ENCODE peak calls at places on chromosomes 13 and 19, in six cellular contexts. One of them, this sample, is unnamed.

GRCh38 chr19:10965398-10965797 is 4.6 kb downstream of the SMARCA4 start:
- DNase-seq in thoracic aorta: no peak
- DNase-seq in Caco-2: no peak
- DNase-seq in upper lobe of right lung: no peak
- DNase-seq in cardiac muscle cell: no peak
- DNase-seq in tibial artery: no peak
- DNase-seq in this sample: no peak

GRCh38 chr19:48170817-48171347 is 402 bp downstream of the ZSWIM9 start:
- DNase-seq in thoracic aorta: no peak
- DNase-seq in tibial artery: no peak
- DNase-seq in upper lobe of right lung: no peak
- DNase-seq in Caco-2: no peak
- DNase-seq in cardiac muscle cell: no peak
- DNase-seq in this sample: no peak

GRCh38 chr13:52652980-52653303 is 306 bp downstream of the SUGT1 start:
- DNase-seq in upper lobe of right lung: no peak
- DNase-seq in tibial artery: no peak
- DNase-seq in thoracic aorta: peak; percentile 4
- DNase-seq in cardiac muscle cell: no peak
- DNase-seq in Caco-2: no peak
- DNase-seq in this sample: no peak

GRCh38 chr19:4379383-4380253 is 20.7 kb downstream of the SH3GL1 start:
- DNase-seq in Caco-2: no peak
- DNase-seq in tibial artery: peak; percentile 55
- DNase-seq in upper lobe of right lung: peak; percentile 88
- DNase-seq in thoracic aorta: no peak
- DNase-seq in cardiac muscle cell: peak; percentile 63
- DNase-seq in this sample: peak; percentile 81

GRCh38 chr19:55160128-55160985 is 2.8 kb upstream of the TNNI3 start:
- DNase-seq in tibial artery: peak; percentile 78
- DNase-seq in thoracic aorta: peak; percentile 55
- DNase-seq in Caco-2: peak; percentile 97
- DNase-seq in cardiac muscle cell: peak; percentile 89
- DNase-seq in upper lobe of right lung: peak; percentile 95
- DNase-seq in this sample: peak; percentile 94

GRCh38 chr13:91308299-91308698 is 39.2 kb upstream of the MIR17HG start:
- DNase-seq in Caco-2: no peak
- DNase-seq in upper lobe of right lung: no peak
- DNase-seq in tibial artery: no peak
- DNase-seq in cardiac muscle cell: no peak
- DNase-seq in thoracic aorta: no peak
- DNase-seq in this sample: no peak

GRCh38 chr19:37809366-37809765 is 30.0 kb upstream of the ZNF573 start:
- DNase-seq in Caco-2: no peak
- DNase-seq in upper lobe of right lung: no peak
- DNase-seq in cardiac muscle cell: no peak
- DNase-seq in thoracic aorta: no peak
- DNase-seq in tibial artery: no peak
- DNase-seq in this sample: no peak

GRCh38 chr13:36998624-36999041 is 507 bp downstream of the ALG5 start:
- DNase-seq in cardiac muscle cell: peak; percentile 8
- DNase-seq in thoracic aorta: no peak
- DNase-seq in upper lobe of right lung: peak; percentile 69
- DNase-seq in Caco-2: peak; percentile 44
- DNase-seq in tibial artery: peak; percentile 69
- DNase-seq in this sample: peak; percentile 49

GRCh38 chr13:69324109-69324886 is 783.3 kb upstream of the ATXN8OS start:
- DNase-seq in upper lobe of right lung: no peak
- DNase-seq in tibial artery: no peak
- DNase-seq in cardiac muscle cell: no peak
- DNase-seq in Caco-2: no peak
- DNase-seq in thoracic aorta: no peak
- DNase-seq in this sample: no peak

GRCh38 chr13:69485991-69486592 is 621.5 kb upstream of the ATXN8OS start:
- DNase-seq in cardiac muscle cell: no peak
- DNase-seq in thoracic aorta: no peak
- DNase-seq in Caco-2: no peak
- DNase-seq in tibial artery: no peak
- DNase-seq in upper lobe of right lung: no peak
- DNase-seq in this sample: no peak

GRCh38 chr13:45918597-45918996 is 67.0 kb upstream of the SIAH3 start:
- DNase-seq in thoracic aorta: no peak
- DNase-seq in upper lobe of right lung: no peak
- DNase-seq in tibial artery: no peak
- DNase-seq in cardiac muscle cell: no peak
- DNase-seq in Caco-2: no peak
- DNase-seq in this sample: no peak

GRCh38 chr13:67156718-67157049 is 73.5 kb downstream of the PCDH9 start:
- DNase-seq in cardiac muscle cell: no peak
- DNase-seq in Caco-2: no peak
- DNase-seq in upper lobe of right lung: no peak
- DNase-seq in tibial artery: no peak
- DNase-seq in thoracic aorta: no peak
- DNase-seq in this sample: peak; percentile 25

GRCh38 chr19:14554382-14554812 is 17.5 kb downstream of the NDUFB7 start:
- DNase-seq in Caco-2: no peak
- DNase-seq in upper lobe of right lung: no peak
- DNase-seq in cardiac muscle cell: no peak
- DNase-seq in thoracic aorta: no peak
- DNase-seq in tibial artery: no peak
- DNase-seq in this sample: no peak

GRCh38 chr13:71374471-71375041 is 492.4 kb downstream of the DACH1 start:
- DNase-seq in Caco-2: no peak
- DNase-seq in upper lobe of right lung: no peak
- DNase-seq in cardiac muscle cell: peak; percentile 4
- DNase-seq in tibial artery: no peak
- DNase-seq in thoracic aorta: no peak
- DNase-seq in this sample: no peak

GRCh38 chr13:52991344-52992020 is 37.1 kb upstream of the OLFM4 start:
- DNase-seq in thoracic aorta: no peak
- DNase-seq in cardiac muscle cell: no peak
- DNase-seq in Caco-2: no peak
- DNase-seq in tibial artery: no peak
- DNase-seq in upper lobe of right lung: no peak
- DNase-seq in this sample: no peak

GRCh38 chr19:47331931-47332547 is at the start of gene C5AR2:
- DNase-seq in Caco-2: no peak
- DNase-seq in upper lobe of right lung: no peak
- DNase-seq in thoracic aorta: no peak
- DNase-seq in tibial artery: no peak
- DNase-seq in cardiac muscle cell: no peak
- DNase-seq in this sample: no peak

GRCh38 chr13:89115307-89115706 is 1444.1 kb downstream of the SLITRK5 start:
- DNase-seq in Caco-2: no peak
- DNase-seq in tibial artery: no peak
- DNase-seq in upper lobe of right lung: no peak
- DNase-seq in cardiac muscle cell: no peak
- DNase-seq in thoracic aorta: no peak
- DNase-seq in this sample: no peak

GRCh38 chr13:83752141-83752540 is 130.1 kb downstream of the SLITRK1 start:
- DNase-seq in cardiac muscle cell: peak; percentile 64
- DNase-seq in Caco-2: peak; percentile 17
- DNase-seq in upper lobe of right lung: no peak
- DNase-seq in thoracic aorta: no peak
- DNase-seq in tibial artery: no peak
- DNase-seq in this sample: no peak

GRCh38 chr13:21673592-21674270 is 2.9 kb downstream of the FGF9 start:
- DNase-seq in tibial artery: no peak
- DNase-seq in thoracic aorta: no peak
- DNase-seq in Caco-2: peak; percentile 62
- DNase-seq in upper lobe of right lung: peak; percentile 82
- DNase-seq in cardiac muscle cell: peak; percentile 38
- DNase-seq in this sample: peak; percentile 62

GRCh38 chr19:38319421-38320258 is at the start of gene KCNK6:
- DNase-seq in tibial artery: peak; percentile 72
- DNase-seq in upper lobe of right lung: peak; percentile 81
- DNase-seq in cardiac muscle cell: peak; percentile 34
- DNase-seq in Caco-2: peak; percentile 45
- DNase-seq in thoracic aorta: no peak
- DNase-seq in this sample: peak; percentile 73

GRCh38 chr13:103188688-103189326 is 122.6 kb upstream of the SLC10A2 start:
- DNase-seq in Caco-2: peak; percentile 15
- DNase-seq in upper lobe of right lung: no peak
- DNase-seq in cardiac muscle cell: peak; percentile 61
- DNase-seq in tibial artery: no peak
- DNase-seq in thoracic aorta: no peak
- DNase-seq in this sample: no peak

GRCh38 chr13:112931028-112931934 is 37.7 kb upstream of the MCF2L start:
- DNase-seq in cardiac muscle cell: peak; percentile 84
- DNase-seq in thoracic aorta: no peak
- DNase-seq in Caco-2: peak; percentile 80
- DNase-seq in tibial artery: no peak
- DNase-seq in upper lobe of right lung: no peak
- DNase-seq in this sample: no peak

GRCh38 chr13:31105020-31105800 is 56.5 kb downstream of the HSPH1 start:
- DNase-seq in cardiac muscle cell: peak; percentile 54
- DNase-seq in tibial artery: no peak
- DNase-seq in thoracic aorta: no peak
- DNase-seq in upper lobe of right lung: no peak
- DNase-seq in Caco-2: no peak
- DNase-seq in this sample: no peak

GRCh38 chr19:12365372-12366162 is at the start of gene ZNF442:
- DNase-seq in upper lobe of right lung: peak; percentile 96
- DNase-seq in thoracic aorta: peak; percentile 93
- DNase-seq in Caco-2: peak; percentile 92
- DNase-seq in tibial artery: peak; percentile 99
- DNase-seq in cardiac muscle cell: peak; percentile 97
- DNase-seq in this sample: peak; percentile 94

GRCh38 chr13:97119899-97120745 is 102.0 kb upstream of the MBNL2 start:
- DNase-seq in Caco-2: no peak
- DNase-seq in thoracic aorta: no peak
- DNase-seq in cardiac muscle cell: no peak
- DNase-seq in upper lobe of right lung: no peak
- DNase-seq in tibial artery: no peak
- DNase-seq in this sample: no peak

GRCh38 chr19:1102407-1103106 is 1.2 kb upstream of the GPX4 start:
- DNase-seq in upper lobe of right lung: no peak
- DNase-seq in Caco-2: peak; percentile 80
- DNase-seq in thoracic aorta: peak; percentile 64
- DNase-seq in tibial artery: peak; percentile 91
- DNase-seq in cardiac muscle cell: peak; percentile 99
- DNase-seq in this sample: no peak
- H3K4me3 ChIP-seq in upper lobe of right lung: no peak overlapping the region
- H3K4me3 ChIP-seq in Caco-2: no peak overlapping the region
- H3K4me3 ChIP-seq in thoracic aorta: peak overlapping the region; percentile 97
- H3K4me3 ChIP-seq in tibial artery: peak overlapping the region; percentile 95
- H3K4me3 ChIP-seq in cardiac muscle cell: no peak overlapping the region
- H3K4me3 ChIP-seq in this sample: no peak overlapping the region

GRCh38 chr19:56811480-56811879 is 29.0 kb downstream of the PEG3 start:
- DNase-seq in Caco-2: no peak
- DNase-seq in tibial artery: no peak
- DNase-seq in thoracic aorta: no peak
- DNase-seq in cardiac muscle cell: no peak
- DNase-seq in upper lobe of right lung: no peak
- DNase-seq in this sample: no peak

GRCh38 chr19:56810260-56810659 is 30.3 kb downstream of the PEG3 start:
- DNase-seq in Caco-2: no peak
- DNase-seq in upper lobe of right lung: no peak
- DNase-seq in tibial artery: no peak
- DNase-seq in thoracic aorta: no peak
- DNase-seq in cardiac muscle cell: no peak
- DNase-seq in this sample: no peak

GRCh38 chr19:56808717-56809392 is 31.7 kb downstream of the PEG3 start:
- DNase-seq in cardiac muscle cell: no peak
- DNase-seq in upper lobe of right lung: no peak
- DNase-seq in Caco-2: no peak
- DNase-seq in thoracic aorta: no peak
- DNase-seq in tibial artery: no peak
- DNase-seq in this sample: no peak

GRCh38 chr19:56806639-56807038 is 33.9 kb downstream of the PEG3 start:
- DNase-seq in thoracic aorta: no peak
- DNase-seq in tibial artery: no peak
- DNase-seq in upper lobe of right lung: no peak
- DNase-seq in Caco-2: no peak
- DNase-seq in cardiac muscle cell: no peak
- DNase-seq in this sample: no peak
- H3K9me3 ChIP-seq in thoracic aorta: no peaks in the 10 kb centered on the region
- H3K9me3 ChIP-seq in tibial artery: peaks cover 22% of the 10 kb centered on the region
- H3K9me3 ChIP-seq in upper lobe of right lung: no peaks in the 10 kb centered on the region
- H3K9me3 ChIP-seq in Caco-2: peaks cover 27% of the 10 kb centered on the region
- H3K9me3 ChIP-seq in cardiac muscle cell: peaks cover 3% of the 10 kb centered on the region
- H3K9me3 ChIP-seq in this sample: peaks cover 23% of the 10 kb centered on the region

DNA sequence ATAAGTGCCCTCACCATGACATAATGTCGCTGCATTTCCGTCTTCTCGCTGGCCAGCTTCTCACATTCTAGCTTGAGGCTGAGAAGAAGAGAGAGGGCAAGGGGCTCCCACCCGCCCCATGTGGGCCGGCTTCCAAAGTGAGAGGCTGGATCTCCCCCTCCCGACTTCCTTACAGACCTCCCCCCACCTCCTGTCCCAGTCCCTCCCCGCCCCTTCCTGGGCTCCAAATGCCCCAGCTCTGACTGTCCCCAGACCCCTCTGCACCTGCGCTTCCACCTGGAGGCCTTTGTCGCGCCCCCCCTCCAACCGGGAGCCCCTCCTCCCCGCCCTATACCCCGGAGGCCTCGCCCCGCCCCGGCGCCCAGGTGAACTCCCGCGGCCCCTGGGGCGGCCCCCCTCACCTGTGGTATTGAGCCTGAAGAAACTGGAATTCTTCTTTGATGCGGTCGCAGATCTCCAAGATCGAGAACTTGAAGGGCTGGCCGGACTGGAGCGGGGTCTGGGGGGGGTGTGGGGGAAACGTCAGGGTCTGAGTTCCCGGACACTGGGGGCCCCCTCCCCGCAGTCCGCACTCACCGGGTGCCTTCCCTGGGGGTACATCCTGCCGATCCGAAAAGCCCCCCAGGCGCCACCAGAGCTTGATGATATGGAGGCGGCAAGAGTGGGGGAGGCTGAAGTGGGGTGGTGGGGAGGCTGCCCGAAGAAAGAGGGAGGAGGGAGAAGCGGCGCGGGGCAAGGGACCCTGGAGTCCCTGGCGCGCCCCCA is 593 bp downstream of the TLE2 start:
- DNase-seq in Caco-2: peak; percentile 57
- DNase-seq in cardiac muscle cell: no peak
- DNase-seq in thoracic aorta: no peak
- DNase-seq in tibial artery: no peak
- DNase-seq in upper lobe of right lung: no peak
- DNase-seq in this sample: no peak
- H3K4me3 ChIP-seq in Caco-2: peak overlapping the region; percentile 79
- H3K4me3 ChIP-seq in cardiac muscle cell: peak overlapping the region; percentile 93
- H3K4me3 ChIP-seq in thoracic aorta: peak overlapping the region; percentile 82
- H3K4me3 ChIP-seq in tibial artery: peak overlapping the region; percentile 65
- H3K4me3 ChIP-seq in upper lobe of right lung: peak overlapping the region; percentile 59
- H3K4me3 ChIP-seq in this sample: peak overlapping the region; percentile 64

GRCh38 chr19:36236304-36236945 is 21.5 kb downstream of the ZNF146 start:
- DNase-seq in Caco-2: no peak
- DNase-seq in thoracic aorta: no peak
- DNase-seq in upper lobe of right lung: no peak
- DNase-seq in tibial artery: no peak
- DNase-seq in cardiac muscle cell: no peak
- DNase-seq in this sample: no peak
- H3K9me3 ChIP-seq in Caco-2: peaks cover 9% of the 10 kb centered on the region
- H3K9me3 ChIP-seq in thoracic aorta: peaks cover 80% of the 10 kb centered on the region
- H3K9me3 ChIP-seq in upper lobe of right lung: peaks cover 31% of the 10 kb centered on the region
- H3K9me3 ChIP-seq in tibial artery: peaks cover 85% of the 10 kb centered on the region
- H3K9me3 ChIP-seq in cardiac muscle cell: no peaks in the 10 kb centered on the region
- H3K9me3 ChIP-seq in this sample: peaks cover 75% of the 10 kb centered on the region

This sample was measured in lower lobe of right lung.